ENCODE peak calls at places on chromosomes 11 and 22, in eight cellular contexts. D, V, B, W, P, F, Y and N are unnamed samples.

GRCh38 chr22:29871684-29872083 is 11.3 kb upstream of the MTMR3 start:
- DNase-seq in F (no peak), W (no peak), D (no peak), V (no peak), Y (no peak), P (no peak), B (no peak), N (peak; percentile 39)

GRCh38 chr11:99418927-99419707 is 398.4 kb downstream of the CNTN5 start:
- DNase-seq in W (no peak), Y (no peak), P (no peak), D (no peak), V (no peak), B (no peak), F (no peak), N (no peak)

GRCh38 chr11:43903969-43904368 is 23.3 kb downstream of the ALKBH3 start:
- DNase-seq in V (no peak), F (no peak), P (no peak), D (no peak), W (no peak), Y (no peak), B (no peak), N (no peak)

GRCh38 chr11:91608662-91609061 is 616.0 kb upstream of the FAT3 start:
- DNase-seq in V (no peak), W (no peak), P (no peak), D (no peak), Y (no peak), F (no peak), B (peak; percentile 50), N (no peak)

GRCh38 chr22:40452730-40453487 is 82.5 kb downstream of the SGSM3 start:
- DNase-seq in P (no peak), F (no peak), D (no peak), W (no peak), Y (no peak), V (no peak), B (no peak), N (no peak)

GRCh38 chr11:131932584-131933360 is 562.4 kb downstream of the NTM start:
- DNase-seq in F (no peak), Y (no peak), W (no peak), P (no peak), D (no peak), V (peak; percentile 24), B (no peak), N (peak; percentile 53)

GRCh38 chr11:130157840-130158239 is 1.7 kb upstream of the ST14 start:
- DNase-seq in F (no peak), P (no peak), Y (no peak), W (no peak), D (no peak), B (no peak), V (no peak), N (no peak)

GRCh38 chr11:24619900-24620299 is 123.0 kb downstream of the LUZP2 start:
- DNase-seq in Y (no peak), W (no peak), P (no peak), D (no peak), B (no peak), F (no peak), V (no peak), N (no peak)

GRCh38 chr22:21961886-21962654 is 9.4 kb upstream of the PPM1F start:
- DNase-seq in F (peak; percentile 27), D (no peak), V (no peak), Y (no peak), B (no peak), P (no peak), W (no peak), N (no peak)

GRCh38 chr11:112599265-112599664 is 338.6 kb upstream of the PLET1 start:
- DNase-seq in B (no peak), F (no peak), Y (no peak), D (no peak), V (no peak), W (no peak), P (no peak), N (no peak)

GRCh38 chr22:38314140-38314991 is 2.9 kb downstream of the CSNK1E start:
- DNase-seq in F (peak; percentile 45), P (no peak), B (no peak), V (no peak), D (peak; percentile 5), W (peak; percentile 60), Y (no peak), N (peak; percentile 51)

GRCh38 chr22:43479311-43479710 is 67.5 kb downstream of the MPPED1 start:
- DNase-seq in W (no peak), D (no peak), V (no peak), B (no peak), F (no peak), P (no peak), Y (no peak), N (no peak)

GRCh38 chr22:29079218-29079901 is 6.5 kb downstream of the KREMEN1 start:
- DNase-seq in B (no peak), V (no peak), D (no peak), F (peak; percentile 43), Y (no peak), P (peak; percentile 62), W (no peak), N (no peak)

GRCh38 chr11:5808500-5809121 is at the start of gene OR52N2:
- DNase-seq in Y (peak; percentile 45), P (peak; percentile 62), D (peak; percentile 74), F (peak; percentile 92), V (peak; percentile 30), B (peak; percentile 15), W (peak; percentile 72), N (peak; percentile 78)

GRCh38 chr22:46087816-46088277 is 62.5 kb upstream of the PPARA start:
- DNase-seq in D (no peak), Y (no peak), V (peak; percentile 96), P (peak; percentile 84), B (peak; percentile 66), W (peak; percentile 96), F (peak; percentile 95), N (peak; percentile 99)

GRCh38 chr11:73570415-73571114 is 27.3 kb downstream of the FAM168A start:
- DNase-seq in F (peak; percentile 30), P (no peak), D (no peak), V (no peak), Y (no peak), B (peak; percentile 11), W (no peak), N (no peak)

GRCh38 chr22:23110190-23110921 is 31.4 kb downstream of the RSPH14 start:
- DNase-seq in P (no peak), W (no peak), B (peak; percentile 46), F (no peak), D (no peak), V (no peak), Y (no peak), N (peak; percentile 58)

GRCh38 chr11:127056338-127056971 is 55.9 kb upstream of the KIRREL3 start:
- DNase-seq in P (no peak), V (no peak), W (no peak), F (no peak), D (no peak), B (no peak), Y (no peak), N (no peak)

GRCh38 chr11:95700471-95700817 is 89.1 kb downstream of the FAM76B start:
- DNase-seq in V (no peak), Y (no peak), D (no peak), W (no peak), P (no peak), F (no peak), B (no peak), N (no peak)

GRCh38 chr22:33894036-33894435 is 26.2 kb downstream of the LARGE1 start:
- DNase-seq in W (no peak), D (no peak), F (no peak), V (no peak), B (no peak), Y (no peak), P (no peak), N (no peak)

GRCh38 chr11:2685566-2686359 is 14.0 kb downstream of the KCNQ1OT1 start:
- DNase-seq in V (no peak), Y (no peak), W (peak; percentile 9), B (no peak), F (no peak), D (no peak), P (no peak), N (no peak)

GRCh38 chr11:65912840-65913239 is 6.0 kb downstream of the C11orf68 start:
- DNase-seq in F (peak; percentile 73), W (no peak), P (no peak), B (no peak), V (no peak), D (no peak), Y (no peak), N (no peak)

GRCh38 chr11:82092904-82093303 is 640.8 kb downstream of the FAM181B start:
- DNase-seq in Y (no peak), V (no peak), B (no peak), P (no peak), D (no peak), W (no peak), F (no peak), N (no peak)